ENCODE peak calls at places on chromosomes 12 and 14, in six cellular contexts. One of them, this sample, is unnamed.

GRCh38 chr12:120252071-120252906 is 13.2 kb downstream of the PXN start:
- DNase-seq in body of pancreas: peak
- DNase-seq in lower lobe of right lung: no peak
- DNase-seq in A549: no peak
- DNase-seq in hepatocyte: no peak
- DNase-seq in PC-9: no peak
- DNase-seq in this sample: no peak

GRCh38 chr12:56046027-56046780 is 4.5 kb downstream of the RPS26 start:
- DNase-seq in body of pancreas: no peak
- DNase-seq in lower lobe of right lung: no peak
- DNase-seq in A549: no peak
- DNase-seq in hepatocyte: no peak
- DNase-seq in PC-9: no peak
- DNase-seq in this sample: no peak

GRCh38 chr12:70576341-70577282 is 60.6 kb downstream of the PTPRB start:
- DNase-seq in body of pancreas: no peak
- DNase-seq in lower lobe of right lung: no peak
- DNase-seq in A549: peak
- DNase-seq in hepatocyte: peak
- DNase-seq in PC-9: no peak
- DNase-seq in this sample: peak

GRCh38 chr14:64932231-64932630 is 10.3 kb downstream of the GPX2 start:
- DNase-seq in body of pancreas: no peak
- DNase-seq in lower lobe of right lung: no peak
- DNase-seq in A549: no peak
- DNase-seq in hepatocyte: no peak
- DNase-seq in PC-9: no peak
- DNase-seq in this sample: no peak

GRCh38 chr12:39846304-39846703 is 226.7 kb upstream of the ABCD2 start:
- DNase-seq in body of pancreas: no peak
- DNase-seq in lower lobe of right lung: no peak
- DNase-seq in A549: no peak
- DNase-seq in hepatocyte: no peak
- DNase-seq in PC-9: no peak
- DNase-seq in this sample: no peak

GRCh38 chr14:99808515-99808914 is 15.3 kb downstream of the EML1 start:
- DNase-seq in body of pancreas: no peak
- DNase-seq in lower lobe of right lung: no peak
- DNase-seq in A549: no peak
- DNase-seq in hepatocyte: no peak
- DNase-seq in PC-9: no peak
- DNase-seq in this sample: no peak

GRCh38 chr14:25041898-25042297 is 8.0 kb downstream of the STXBP6 start:
- DNase-seq in body of pancreas: no peak
- DNase-seq in lower lobe of right lung: no peak
- DNase-seq in A549: no peak
- DNase-seq in hepatocyte: no peak
- DNase-seq in PC-9: no peak
- DNase-seq in this sample: no peak

GRCh38 chr12:113271853-113272561 is 50.7 kb downstream of the TPCN1 start:
- DNase-seq in body of pancreas: peak
- DNase-seq in lower lobe of right lung: peak
- DNase-seq in A549: no peak
- DNase-seq in hepatocyte: peak
- DNase-seq in PC-9: no peak
- DNase-seq in this sample: no peak

GRCh38 chr14:21255385-21256101 is 13.7 kb downstream of the HNRNPC start:
- DNase-seq in body of pancreas: no peak
- DNase-seq in lower lobe of right lung: no peak
- DNase-seq in A549: no peak
- DNase-seq in hepatocyte: no peak
- DNase-seq in PC-9: no peak
- DNase-seq in this sample: no peak

GRCh38 chr14:31968912-31969311 is 108.2 kb upstream of the ARHGAP5 start:
- DNase-seq in body of pancreas: no peak
- DNase-seq in lower lobe of right lung: no peak
- DNase-seq in A549: no peak
- DNase-seq in hepatocyte: no peak
- DNase-seq in PC-9: no peak
- DNase-seq in this sample: no peak

GRCh38 chr12:126390969-126391566 is 1325.8 kb downstream of the AACS start:
- DNase-seq in body of pancreas: no peak
- DNase-seq in lower lobe of right lung: no peak
- DNase-seq in A549: no peak
- DNase-seq in hepatocyte: no peak
- DNase-seq in PC-9: no peak
- DNase-seq in this sample: no peak

GRCh38 chr14:76051717-76052459 is 66.3 kb downstream of the IFT43 start:
- DNase-seq in body of pancreas: no peak
- DNase-seq in lower lobe of right lung: no peak
- DNase-seq in A549: no peak
- DNase-seq in hepatocyte: no peak
- DNase-seq in PC-9: no peak
- DNase-seq in this sample: no peak

GRCh38 chr12:116812238-116812637 is 69.0 kb downstream of the HRK start:
- DNase-seq in body of pancreas: no peak
- DNase-seq in lower lobe of right lung: no peak
- DNase-seq in A549: no peak
- DNase-seq in hepatocyte: no peak
- DNase-seq in PC-9: no peak
- DNase-seq in this sample: no peak

GRCh38 chr14:37791384-37792036 is 196.1 kb downstream of the TTC6 start:
- DNase-seq in body of pancreas: no peak
- DNase-seq in lower lobe of right lung: no peak
- DNase-seq in A549: no peak
- DNase-seq in hepatocyte: no peak
- DNase-seq in PC-9: no peak
- DNase-seq in this sample: no peak

GRCh38 chr14:103735439-103735814 is 19.8 kb downstream of the ZFYVE21 start:
- DNase-seq in body of pancreas: no peak
- DNase-seq in lower lobe of right lung: no peak
- DNase-seq in A549: no peak
- DNase-seq in hepatocyte: no peak
- DNase-seq in PC-9: no peak
- DNase-seq in this sample: no peak

GRCh38 chr14:29743566-29743965 is 184.1 kb downstream of the PRKD1 start:
- DNase-seq in body of pancreas: no peak
- DNase-seq in lower lobe of right lung: no peak
- DNase-seq in A549: no peak
- DNase-seq in hepatocyte: no peak
- DNase-seq in PC-9: no peak
- DNase-seq in this sample: no peak

GRCh38 chr12:114302117-114302516 is 103.8 kb downstream of the TBX5 start:
- DNase-seq in body of pancreas: no peak
- DNase-seq in lower lobe of right lung: no peak
- DNase-seq in A549: no peak
- DNase-seq in hepatocyte: no peak
- DNase-seq in PC-9: no peak
- DNase-seq in this sample: no peak

GRCh38 chr12:4858385-4858784 is 51.3 kb upstream of the KCNA1 start:
- DNase-seq in body of pancreas: peak
- DNase-seq in lower lobe of right lung: no peak
- DNase-seq in A549: no peak
- DNase-seq in hepatocyte: peak
- DNase-seq in PC-9: no peak
- DNase-seq in this sample: peak

GRCh38 chr14:38777401-38777800 is 325.6 kb downstream of the SEC23A start:
- DNase-seq in body of pancreas: no peak
- DNase-seq in lower lobe of right lung: no peak
- DNase-seq in A549: no peak
- DNase-seq in hepatocyte: no peak
- DNase-seq in PC-9: no peak
- DNase-seq in this sample: no peak

GRCh38 chr12:67989184-67989965 is at the start of gene IFNG-AS1:
- DNase-seq in body of pancreas: no peak
- DNase-seq in lower lobe of right lung: no peak
- DNase-seq in A549: no peak
- DNase-seq in hepatocyte: no peak
- DNase-seq in PC-9: no peak
- DNase-seq in this sample: no peak

GRCh38 chr12:116615141-116615861 is 56.1 kb downstream of the MAP1LC3B2 start:
- DNase-seq in body of pancreas: no peak
- DNase-seq in lower lobe of right lung: no peak
- DNase-seq in A549: no peak
- DNase-seq in hepatocyte: no peak
- DNase-seq in PC-9: no peak
- DNase-seq in this sample: no peak

GRCh38 chr14:42248131-42248530 is 641.5 kb downstream of the LRFN5 start:
- DNase-seq in body of pancreas: no peak
- DNase-seq in lower lobe of right lung: no peak
- DNase-seq in A549: no peak
- DNase-seq in hepatocyte: no peak
- DNase-seq in PC-9: no peak
- DNase-seq in this sample: no peak

GRCh38 chr12:113143959-113144358 is 5.6 kb upstream of the CFAP73 start:
- DNase-seq in body of pancreas: no peak
- DNase-seq in lower lobe of right lung: no peak
- DNase-seq in A549: no peak
- DNase-seq in hepatocyte: no peak
- DNase-seq in PC-9: no peak
- DNase-seq in this sample: no peak

GRCh38 chr12:53200458-53201169 is 6.4 kb downstream of the ITGB7 start:
- DNase-seq in body of pancreas: no peak
- DNase-seq in lower lobe of right lung: no peak
- DNase-seq in A549: no peak
- DNase-seq in hepatocyte: no peak
- DNase-seq in PC-9: no peak
- DNase-seq in this sample: no peak
- H3K27ac ChIP-seq in body of pancreas: no peak
- H3K27ac ChIP-seq in lower lobe of right lung: no peak
- H3K27ac ChIP-seq in A549: no peak
- H3K27ac ChIP-seq in hepatocyte: no peak
- H3K27ac ChIP-seq in PC-9: no peak
- H3K27ac ChIP-seq in this sample: no peak

DNA sequence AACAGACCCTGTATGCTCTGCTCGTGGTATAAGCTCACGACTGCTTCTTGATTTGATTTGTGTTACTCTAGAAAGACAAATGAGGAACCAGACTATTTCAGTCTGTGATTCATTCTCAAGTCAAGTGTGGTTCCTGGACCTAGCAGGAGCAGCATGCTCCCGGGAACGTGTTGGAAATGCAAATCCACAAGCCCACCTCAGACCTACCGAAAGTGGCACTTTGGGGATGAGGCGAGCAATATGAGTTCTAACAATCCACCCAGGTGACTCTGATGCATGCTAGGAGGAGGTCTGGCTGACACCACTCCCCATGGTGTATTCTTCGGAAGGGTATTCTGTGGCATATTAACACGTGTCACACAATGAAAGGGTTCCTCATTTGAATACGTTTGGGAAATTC is 59.5 kb upstream of the TMX1 start:
- DNase-seq in body of pancreas: no peak
- DNase-seq in lower lobe of right lung: no peak
- DNase-seq in A549: no peak
- DNase-seq in hepatocyte: no peak
- DNase-seq in PC-9: no peak
- DNase-seq in this sample: no peak
- H3K27ac ChIP-seq in body of pancreas: no peak
- H3K27ac ChIP-seq in lower lobe of right lung: no peak
- H3K27ac ChIP-seq in A549: no peak
- H3K27ac ChIP-seq in hepatocyte: no peak
- H3K27ac ChIP-seq in PC-9: no peak
- H3K27ac ChIP-seq in this sample: no peak

DNA sequence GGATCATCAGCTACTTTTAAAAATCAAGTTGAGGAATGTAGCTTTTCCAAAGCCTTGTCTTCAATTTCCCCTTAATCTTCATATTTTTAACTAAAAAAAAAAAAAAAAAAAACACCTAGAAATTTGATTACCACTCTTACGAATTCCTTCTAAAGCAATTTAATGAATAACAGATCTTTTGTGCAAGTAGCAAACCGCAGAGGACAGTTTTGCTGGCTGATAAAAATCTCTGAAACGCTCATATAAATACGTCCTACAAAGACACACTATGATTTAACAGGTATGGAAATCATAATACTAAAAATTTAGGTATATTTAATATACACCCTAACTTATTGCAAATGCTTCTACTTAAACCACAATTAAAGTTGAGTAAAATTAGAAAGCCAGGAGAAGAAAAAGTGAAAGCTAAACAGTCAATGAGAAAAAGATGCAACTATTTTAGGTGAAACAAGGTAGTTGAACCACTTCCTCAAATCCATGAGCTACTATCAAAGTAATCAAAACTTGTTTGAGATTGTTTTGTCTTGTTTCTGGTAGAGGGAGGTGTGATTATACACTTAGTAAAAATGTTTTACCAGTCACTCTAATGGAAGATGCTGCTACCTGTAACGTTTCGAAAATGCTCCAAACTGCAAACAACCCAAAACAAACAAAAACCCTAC is 2.3 kb downstream of the PAWR start:
- DNase-seq in body of pancreas: no peak
- DNase-seq in lower lobe of right lung: no peak
- DNase-seq in A549: no peak
- DNase-seq in hepatocyte: no peak
- DNase-seq in PC-9: no peak
- DNase-seq in this sample: no peak
- H3K27ac ChIP-seq in body of pancreas: peak
- H3K27ac ChIP-seq in lower lobe of right lung: no peak
- H3K27ac ChIP-seq in A549: peak
- H3K27ac ChIP-seq in hepatocyte: peak
- H3K27ac ChIP-seq in PC-9: peak
- H3K27ac ChIP-seq in this sample: no peak

GRCh38 chr14:73243341-73243740 is 6.0 kb downstream of the PAPLN start:
- DNase-seq in body of pancreas: no peak
- DNase-seq in lower lobe of right lung: no peak
- DNase-seq in A549: no peak
- DNase-seq in hepatocyte: no peak
- DNase-seq in PC-9: no peak
- DNase-seq in this sample: no peak
- H3K27ac ChIP-seq in body of pancreas: no peak
- H3K27ac ChIP-seq in lower lobe of right lung: no peak
- H3K27ac ChIP-seq in A549: no peak
- H3K27ac ChIP-seq in hepatocyte: no peak
- H3K27ac ChIP-seq in PC-9: no peak
- H3K27ac ChIP-seq in this sample: no peak

GRCh38 chr12:123271182-123271491 is 519 bp downstream of the CDK2AP1 start:
- DNase-seq in body of pancreas: peak
- DNase-seq in lower lobe of right lung: peak
- DNase-seq in A549: peak
- DNase-seq in hepatocyte: peak
- DNase-seq in PC-9: peak
- DNase-seq in this sample: peak
- H3K27ac ChIP-seq in body of pancreas: peak
- H3K27ac ChIP-seq in lower lobe of right lung: no peak
- H3K27ac ChIP-seq in A549: peak
- H3K27ac ChIP-seq in hepatocyte: peak
- H3K27ac ChIP-seq in PC-9: no peak
- H3K27ac ChIP-seq in this sample: peak

This sample was measured in WERI-Rb-1.